ENCODE peak calls at places on chromosomes 13 and 19, in nine cellular contexts. One of them, this sample, is unnamed.

GRCh38 chr13:99686157-99686572 is 184.9 kb downstream of the TM9SF2 start:
- DNase-seq in fibroblast of pulmonary artery: peak
- DNase-seq in cardiac muscle cell: peak
- DNase-seq in breast epithelium: no peak
- DNase-seq in left lung: no peak
- DNase-seq in CD8-positive, alpha-beta T cell: no peak
- DNase-seq in H9: peak
- DNase-seq in upper lobe of right lung: no peak
- DNase-seq in heart right ventricle: peak
- DNase-seq in this sample: peak

GRCh38 chr13:32838985-32839384 is 177.2 kb upstream of the KL start:
- DNase-seq in heart right ventricle: peak
- DNase-seq in cardiac muscle cell: peak
- DNase-seq in left lung: no peak
- DNase-seq in CD8-positive, alpha-beta T cell: no peak
- DNase-seq in upper lobe of right lung: no peak
- DNase-seq in fibroblast of pulmonary artery: peak
- DNase-seq in breast epithelium: peak
- DNase-seq in H9: no peak
- DNase-seq in this sample: peak

GRCh38 chr13:98144501-98145350 is 1.8 kb downstream of the FARP1 start:
- DNase-seq in CD8-positive, alpha-beta T cell: no peak
- DNase-seq in H9: peak
- DNase-seq in upper lobe of right lung: no peak
- DNase-seq in breast epithelium: no peak
- DNase-seq in cardiac muscle cell: peak
- DNase-seq in left lung: no peak
- DNase-seq in fibroblast of pulmonary artery: peak
- DNase-seq in heart right ventricle: no peak
- DNase-seq in this sample: peak

GRCh38 chr13:95352486-95352885 is 51.2 kb upstream of the ABCC4 start:
- DNase-seq in breast epithelium: no peak
- DNase-seq in H9: no peak
- DNase-seq in left lung: no peak
- DNase-seq in CD8-positive, alpha-beta T cell: no peak
- DNase-seq in heart right ventricle: no peak
- DNase-seq in upper lobe of right lung: no peak
- DNase-seq in fibroblast of pulmonary artery: no peak
- DNase-seq in cardiac muscle cell: no peak
- DNase-seq in this sample: no peak

GRCh38 chr19:37551123-37551993 is 43.2 kb downstream of the ZNF571 start:
- DNase-seq in cardiac muscle cell: peak
- DNase-seq in fibroblast of pulmonary artery: peak
- DNase-seq in upper lobe of right lung: no peak
- DNase-seq in CD8-positive, alpha-beta T cell: peak
- DNase-seq in breast epithelium: no peak
- DNase-seq in heart right ventricle: peak
- DNase-seq in H9: no peak
- DNase-seq in left lung: no peak
- DNase-seq in this sample: peak

GRCh38 chr19:2517881-2518601 is 42.1 kb downstream of the GADD45B start:
- DNase-seq in upper lobe of right lung: no peak
- DNase-seq in cardiac muscle cell: no peak
- DNase-seq in heart right ventricle: no peak
- DNase-seq in fibroblast of pulmonary artery: no peak
- DNase-seq in H9: no peak
- DNase-seq in left lung: no peak
- DNase-seq in CD8-positive, alpha-beta T cell: no peak
- DNase-seq in breast epithelium: no peak
- DNase-seq in this sample: peak

GRCh38 chr19:10927691-10928562 is 512 bp downstream of the YIPF2 start:
- DNase-seq in heart right ventricle: no peak
- DNase-seq in CD8-positive, alpha-beta T cell: no peak
- DNase-seq in upper lobe of right lung: no peak
- DNase-seq in left lung: no peak
- DNase-seq in fibroblast of pulmonary artery: no peak
- DNase-seq in breast epithelium: no peak
- DNase-seq in H9: no peak
- DNase-seq in cardiac muscle cell: no peak
- DNase-seq in this sample: no peak

GRCh38 chr19:11361037-11361770 is 6.0 kb downstream of the PLPPR2 start:
- DNase-seq in CD8-positive, alpha-beta T cell: no peak
- DNase-seq in heart right ventricle: no peak
- DNase-seq in fibroblast of pulmonary artery: no peak
- DNase-seq in H9: peak
- DNase-seq in cardiac muscle cell: no peak
- DNase-seq in breast epithelium: no peak
- DNase-seq in upper lobe of right lung: peak
- DNase-seq in left lung: peak
- DNase-seq in this sample: no peak

GRCh38 chr19:30088567-30088966 is 146.5 kb downstream of the URI1 start:
- DNase-seq in breast epithelium: no peak
- DNase-seq in H9: no peak
- DNase-seq in upper lobe of right lung: no peak
- DNase-seq in heart right ventricle: no peak
- DNase-seq in fibroblast of pulmonary artery: no peak
- DNase-seq in left lung: no peak
- DNase-seq in CD8-positive, alpha-beta T cell: no peak
- DNase-seq in cardiac muscle cell: no peak
- DNase-seq in this sample: no peak

GRCh38 chr19:32976223-32976805 is 4.3 kb downstream of the FAAP24 start:
- DNase-seq in CD8-positive, alpha-beta T cell: peak
- DNase-seq in heart right ventricle: peak
- DNase-seq in cardiac muscle cell: peak
- DNase-seq in breast epithelium: peak
- DNase-seq in left lung: peak
- DNase-seq in upper lobe of right lung: peak
- DNase-seq in fibroblast of pulmonary artery: peak
- DNase-seq in H9: peak
- DNase-seq in this sample: peak

GRCh38 chr13:99653526-99653925 is 152.3 kb downstream of the TM9SF2 start:
- DNase-seq in fibroblast of pulmonary artery: no peak
- DNase-seq in cardiac muscle cell: no peak
- DNase-seq in H9: no peak
- DNase-seq in left lung: no peak
- DNase-seq in CD8-positive, alpha-beta T cell: no peak
- DNase-seq in breast epithelium: no peak
- DNase-seq in upper lobe of right lung: no peak
- DNase-seq in heart right ventricle: no peak
- DNase-seq in this sample: no peak

GRCh38 chr13:22130254-22130653 is 459.4 kb downstream of the FGF9 start:
- DNase-seq in left lung: no peak
- DNase-seq in upper lobe of right lung: no peak
- DNase-seq in breast epithelium: no peak
- DNase-seq in CD8-positive, alpha-beta T cell: no peak
- DNase-seq in H9: no peak
- DNase-seq in cardiac muscle cell: no peak
- DNase-seq in heart right ventricle: no peak
- DNase-seq in fibroblast of pulmonary artery: no peak
- DNase-seq in this sample: no peak

GRCh38 chr13:29499766-29500165 is 95.7 kb downstream of the SLC7A1 start:
- DNase-seq in cardiac muscle cell: no peak
- DNase-seq in breast epithelium: no peak
- DNase-seq in heart right ventricle: no peak
- DNase-seq in upper lobe of right lung: peak
- DNase-seq in fibroblast of pulmonary artery: no peak
- DNase-seq in CD8-positive, alpha-beta T cell: no peak
- DNase-seq in H9: no peak
- DNase-seq in left lung: no peak
- DNase-seq in this sample: no peak

GRCh38 chr13:44873486-44873885 is 115.8 kb downstream of the NUFIP1 start:
- DNase-seq in left lung: no peak
- DNase-seq in cardiac muscle cell: peak
- DNase-seq in breast epithelium: no peak
- DNase-seq in H9: no peak
- DNase-seq in fibroblast of pulmonary artery: no peak
- DNase-seq in CD8-positive, alpha-beta T cell: no peak
- DNase-seq in heart right ventricle: no peak
- DNase-seq in upper lobe of right lung: no peak
- DNase-seq in this sample: no peak

GRCh38 chr13:44874176-44874575 is 115.1 kb downstream of the NUFIP1 start:
- DNase-seq in H9: no peak
- DNase-seq in fibroblast of pulmonary artery: no peak
- DNase-seq in heart right ventricle: no peak
- DNase-seq in upper lobe of right lung: no peak
- DNase-seq in left lung: no peak
- DNase-seq in breast epithelium: no peak
- DNase-seq in cardiac muscle cell: no peak
- DNase-seq in CD8-positive, alpha-beta T cell: no peak
- DNase-seq in this sample: no peak

GRCh38 chr13:44879452-44880058 is 109.7 kb downstream of the NUFIP1 start:
- DNase-seq in CD8-positive, alpha-beta T cell: no peak
- DNase-seq in upper lobe of right lung: no peak
- DNase-seq in H9: no peak
- DNase-seq in cardiac muscle cell: peak
- DNase-seq in left lung: no peak
- DNase-seq in heart right ventricle: no peak
- DNase-seq in breast epithelium: no peak
- DNase-seq in fibroblast of pulmonary artery: peak
- DNase-seq in this sample: peak

GRCh38 chr13:44874886-44875630 is 114.2 kb downstream of the NUFIP1 start:
- DNase-seq in upper lobe of right lung: no peak
- DNase-seq in breast epithelium: no peak
- DNase-seq in fibroblast of pulmonary artery: no peak
- DNase-seq in H9: no peak
- DNase-seq in heart right ventricle: no peak
- DNase-seq in CD8-positive, alpha-beta T cell: no peak
- DNase-seq in cardiac muscle cell: no peak
- DNase-seq in left lung: no peak
- DNase-seq in this sample: peak

DNA sequence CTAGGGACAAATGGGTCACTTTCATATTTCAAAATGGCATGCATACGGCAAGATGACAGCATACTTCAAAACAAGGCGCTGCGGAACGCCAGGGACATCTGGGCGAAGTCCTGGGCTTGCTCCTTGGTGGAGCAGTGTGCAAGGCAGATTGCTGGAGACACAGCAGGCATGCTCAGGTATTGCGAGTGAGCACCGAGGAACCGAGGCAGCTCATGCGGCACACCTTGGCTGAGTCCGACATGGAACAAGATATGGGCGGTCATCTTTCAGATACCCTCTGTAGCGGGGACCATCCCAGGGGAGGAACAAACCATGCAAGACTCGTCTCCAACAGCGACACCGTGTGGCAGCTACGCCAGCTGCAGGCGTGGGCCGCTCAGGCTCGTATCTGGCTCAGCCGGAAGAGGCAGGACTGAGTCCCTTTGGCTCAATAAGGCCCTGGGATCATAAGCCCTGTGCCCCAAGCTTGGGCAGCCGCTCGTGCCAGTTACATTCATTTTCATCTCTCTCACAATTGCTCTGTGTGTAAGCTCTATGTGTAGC is 112.4 kb downstream of the NUFIP1 start:
- DNase-seq in breast epithelium: no peak
- DNase-seq in fibroblast of pulmonary artery: no peak
- DNase-seq in upper lobe of right lung: no peak
- DNase-seq in cardiac muscle cell: no peak
- DNase-seq in H9: peak
- DNase-seq in left lung: no peak
- DNase-seq in heart right ventricle: no peak
- DNase-seq in CD8-positive, alpha-beta T cell: no peak
- DNase-seq in this sample: no peak
- TF ChIP-seq CTCF in breast epithelium: no peak
- TF ChIP-seq CTCF in fibroblast of pulmonary artery: peak
- TF ChIP-seq CTCF in upper lobe of right lung: peak
- TF ChIP-seq CTCF in cardiac muscle cell: peak
- TF ChIP-seq CTCF in H9: peak
- TF ChIP-seq CTCF in left lung: peak
- TF ChIP-seq CTCF in heart right ventricle: no peak
- TF ChIP-seq CTCF in CD8-positive, alpha-beta T cell: no peak
- TF ChIP-seq CTCF in this sample: peak

GRCh38 chr13:60169239-60170031 is 5.7 kb upstream of the DIAPH3 start:
- DNase-seq in cardiac muscle cell: no peak
- DNase-seq in breast epithelium: no peak
- DNase-seq in heart right ventricle: no peak
- DNase-seq in CD8-positive, alpha-beta T cell: no peak
- DNase-seq in upper lobe of right lung: no peak
- DNase-seq in H9: no peak
- DNase-seq in fibroblast of pulmonary artery: no peak
- DNase-seq in left lung: no peak
- DNase-seq in this sample: no peak
- TF ChIP-seq CTCF in cardiac muscle cell: no peak
- TF ChIP-seq CTCF in breast epithelium: no peak
- TF ChIP-seq CTCF in heart right ventricle: no peak
- TF ChIP-seq CTCF in CD8-positive, alpha-beta T cell: no peak
- TF ChIP-seq CTCF in upper lobe of right lung: no peak
- TF ChIP-seq CTCF in H9: peak
- TF ChIP-seq CTCF in fibroblast of pulmonary artery: no peak
- TF ChIP-seq CTCF in left lung: no peak
- TF ChIP-seq CTCF in this sample: no peak

DNA sequence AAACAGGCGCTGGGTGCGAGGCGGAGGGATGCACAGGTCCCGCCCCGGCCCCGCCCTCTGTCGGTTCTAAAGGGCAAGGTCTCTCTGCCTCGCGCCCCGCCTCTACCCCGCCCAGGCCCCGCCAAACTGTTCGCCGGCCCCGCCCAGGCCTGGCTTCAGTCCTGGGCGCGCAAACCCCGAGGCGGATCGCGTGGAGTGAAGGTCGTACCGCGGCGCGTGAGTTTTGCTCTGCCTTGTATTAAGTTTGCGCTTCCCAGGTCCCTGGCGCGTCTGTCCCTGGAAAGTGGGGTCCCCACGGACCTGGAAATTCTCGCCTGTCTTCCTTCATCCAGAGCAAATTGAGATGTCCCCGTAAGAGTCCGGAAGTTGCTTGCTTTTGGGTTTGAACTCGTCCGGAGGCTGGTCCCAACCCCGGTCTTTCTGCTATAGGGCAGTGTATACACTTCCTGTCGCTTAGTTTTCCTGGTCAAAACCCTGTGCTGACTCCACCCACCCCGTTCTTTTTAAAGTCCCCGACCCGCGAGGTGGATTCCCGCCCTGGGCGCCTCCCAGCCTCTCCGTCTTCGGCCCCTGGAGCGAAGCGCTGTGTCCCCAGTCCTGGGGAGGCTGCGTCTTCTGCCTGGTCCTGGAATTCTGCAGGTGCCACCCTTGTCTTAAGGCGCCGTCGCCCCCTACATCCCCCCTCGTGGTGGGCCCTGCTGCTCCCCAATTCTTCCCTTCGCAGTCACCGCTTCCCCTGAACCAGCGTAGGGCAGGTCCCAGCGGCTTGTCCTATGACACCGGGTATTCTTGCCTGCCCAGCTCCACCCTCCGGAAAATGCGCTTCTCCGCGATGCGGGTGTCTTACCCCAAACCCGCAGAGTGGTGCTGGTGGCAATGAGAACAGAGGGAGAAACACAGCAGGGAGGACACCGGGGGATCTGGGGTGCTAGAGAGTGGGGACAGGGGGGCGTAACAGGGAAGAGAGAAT is 8.6 kb downstream of the ZNF808 start:
- DNase-seq in breast epithelium: peak
- DNase-seq in CD8-positive, alpha-beta T cell: peak
- DNase-seq in heart right ventricle: peak
- DNase-seq in left lung: peak
- DNase-seq in cardiac muscle cell: peak
- DNase-seq in upper lobe of right lung: peak
- DNase-seq in fibroblast of pulmonary artery: peak
- DNase-seq in H9: peak
- DNase-seq in this sample: peak
- TF ChIP-seq CTCF in breast epithelium: no peak
- TF ChIP-seq CTCF in CD8-positive, alpha-beta T cell: peak
- TF ChIP-seq CTCF in heart right ventricle: no peak
- TF ChIP-seq CTCF in left lung: no peak
- TF ChIP-seq CTCF in cardiac muscle cell: no peak
- TF ChIP-seq CTCF in upper lobe of right lung: peak
- TF ChIP-seq CTCF in fibroblast of pulmonary artery: no peak
- TF ChIP-seq CTCF in H9: no peak
- TF ChIP-seq CTCF in this sample: peak

GRCh38 chr13:114116734-114117133 is 15.7 kb downstream of the RASA3 start:
- DNase-seq in H9: no peak
- DNase-seq in left lung: peak
- DNase-seq in upper lobe of right lung: peak
- DNase-seq in fibroblast of pulmonary artery: no peak
- DNase-seq in heart right ventricle: no peak
- DNase-seq in cardiac muscle cell: no peak
- DNase-seq in breast epithelium: no peak
- DNase-seq in CD8-positive, alpha-beta T cell: no peak
- DNase-seq in this sample: no peak
- TF ChIP-seq CTCF in H9: no peak
- TF ChIP-seq CTCF in left lung: no peak
- TF ChIP-seq CTCF in upper lobe of right lung: no peak
- TF ChIP-seq CTCF in fibroblast of pulmonary artery: no peak
- TF ChIP-seq CTCF in heart right ventricle: no peak
- TF ChIP-seq CTCF in cardiac muscle cell: no peak
- TF ChIP-seq CTCF in breast epithelium: no peak
- TF ChIP-seq CTCF in CD8-positive, alpha-beta T cell: no peak
- TF ChIP-seq CTCF in this sample: no peak